ENCODE peak calls at places on chromosome 3, in five cellular contexts. H is fibroblast of pulmonary artery, Z is GM23338, A is pancreas, D is OCI-LY7. S is an unnamed sample.

GRCh38 chr3:71101014-71101413 is 482.5 kb downstream of the FOXP1 start:
- DNase-seq in H (peak), Z (no peak), A (no peak), D (no peak), S (no peak)

GRCh38 chr3:102189564-102190339 is 245.1 kb upstream of the ZPLD1 start:
- DNase-seq in A (no peak), Z (no peak), H (no peak), D (no peak), S (no peak)

GRCh38 chr3:146092230-146092629 is 68.8 kb downstream of the PLOD2 start:
- DNase-seq in Z (no peak), D (no peak), A (no peak), H (no peak), S (no peak)

GRCh38 chr3:72756900-72757299 is 91.3 kb downstream of the SHQ1 start:
- DNase-seq in A (no peak), H (no peak), D (peak), Z (no peak), S (peak)

GRCh38 chr3:104909188-104909587 is 457.5 kb upstream of the ALCAM start:
- DNase-seq in Z (no peak), D (no peak), A (no peak), H (peak), S (no peak)

GRCh38 chr3:141405581-141405980 is 37.3 kb downstream of the ZBTB38 start:
- DNase-seq in H (no peak), A (no peak), D (no peak), Z (no peak), S (no peak)

GRCh38 chr3:165193392-165194268 is 2.6 kb downstream of the SLITRK3 start:
- DNase-seq in Z (peak), D (no peak), A (no peak), H (no peak), S (no peak)

GRCh38 chr3:105812194-105812586 is 56.6 kb downstream of the CBLB start:
- DNase-seq in H (peak), D (no peak), A (no peak), Z (no peak), S (no peak)

GRCh38 chr3:33218446-33219174 is at the start of gene SUSD5:
- DNase-seq in Z (peak), H (peak), D (no peak), A (peak), S (peak)

GRCh38 chr3:55267206-55267930 is 219.7 kb downstream of the WNT5A start:
- DNase-seq in D (no peak), H (no peak), A (no peak), Z (no peak), S (no peak)

GRCh38 chr3:12629560-12629959 is 34.4 kb downstream of the RAF1 start:
- DNase-seq in A (peak), Z (no peak), H (no peak), D (no peak), S (no peak)

GRCh38 chr3:184230603-184231528 is 1.5 kb downstream of the VWA5B2 start:
- DNase-seq in H (no peak), A (peak), D (no peak), Z (peak), S (no peak)

GRCh38 chr3:129346690-129347440 is 68.2 kb downstream of the HMCES start:
- DNase-seq in Z (no peak), A (no peak), D (peak), H (no peak), S (no peak)

GRCh38 chr3:29514170-29514569 is 233.3 kb downstream of the RBMS3 start:
- DNase-seq in H (peak), A (no peak), D (peak), Z (no peak), S (no peak)

GRCh38 chr3:29802057-29802456 is 521.2 kb downstream of the RBMS3 start:
- DNase-seq in H (no peak), D (no peak), Z (no peak), A (no peak), S (no peak)

GRCh38 chr3:25572919-25573385 is 91.8 kb downstream of the TOP2B start:
- DNase-seq in H (peak), A (no peak), Z (no peak), D (no peak), S (no peak)